ENCODE peak calls at places on chromosome 3, in five cellular contexts. I is T-helper 1 cell, A is suprapubic skin, F is fibroblast of the aortic adventitia, Q is D341Med. L is an unnamed sample.

GRCh38 chr3:72821170-72821781 is 27.0 kb downstream of the SHQ1 start:
- DNase-seq in I (no peak), A (no peak), F (no peak), Q (no peak), L (no peak)

GRCh38 chr3:52211268-52211891 is 13.4 kb downstream of the ALAS1 start:
- DNase-seq in I (no peak), A (no peak), F (no peak), Q (no peak), L (no peak)

GRCh38 chr3:89173546-89173945 is 66.1 kb downstream of the EPHA3 start:
- DNase-seq in I (no peak), A (no peak), F (no peak), Q (no peak), L (no peak)

GRCh38 chr3:143348486-143349327 is 229.1 kb downstream of the CHST2 start:
- DNase-seq in I (no peak), A (no peak), F (no peak), Q (peak), L (no peak)

GRCh38 chr3:51434746-51435323 is 43.8 kb downstream of the RBM15B start:
- DNase-seq in I (peak), A (no peak), F (peak), Q (peak), L (peak)

GRCh38 chr3:126676919-126677705 is 22.2 kb upstream of the TXNRD3 start:
- DNase-seq in I (no peak), A (no peak), F (peak), Q (no peak), L (no peak)

GRCh38 chr3:185455860-185456259 is 43.0 kb downstream of the TMEM41A start:
- DNase-seq in I (no peak), A (no peak), F (no peak), Q (no peak), L (no peak)

GRCh38 chr3:2156244-2156847 is 57.7 kb downstream of the CNTN4 start:
- DNase-seq in I (no peak), A (no peak), F (no peak), Q (peak), L (peak)

GRCh38 chr3:152121292-152121654 is 147.5 kb upstream of the MBNL1 start:
- DNase-seq in I (no peak), A (no peak), F (peak), Q (no peak), L (no peak)

GRCh38 chr3:162398554-162398953 is 901.9 kb downstream of the OTOL1 start:
- DNase-seq in I (no peak), A (no peak), F (no peak), Q (no peak), L (no peak)

GRCh38 chr3:10442151-10442795 is 63.1 kb downstream of the ATP2B2 start:
- DNase-seq in I (no peak), A (no peak), F (no peak), Q (no peak), L (no peak)

GRCh38 chr3:157098823-157099185 is 61.1 kb downstream of the CCNL1 start:
- DNase-seq in I (no peak), A (no peak), F (peak), Q (no peak), L (no peak)

GRCh38 chr3:58463181-58463941 is 28.5 kb upstream of the KCTD6 start:
- DNase-seq in I (peak), A (peak), F (peak), Q (peak), L (peak)

GRCh38 chr3:10483686-10484345 is 21.6 kb downstream of the ATP2B2 start:
- DNase-seq in I (no peak), A (no peak), F (no peak), Q (no peak), L (no peak)

GRCh38 chr3:157823050-157823449 is 283.2 kb downstream of the SHOX2 start:
- DNase-seq in I (no peak), A (no peak), F (no peak), Q (no peak), L (no peak)

GRCh38 chr3:175338775-175339535 is 479.8 kb downstream of the NAALADL2 start:
- DNase-seq in I (no peak), A (no peak), F (peak), Q (no peak), L (peak)

GRCh38 chr3:108153451-108153981 is 62.7 kb upstream of the CD47 start:
- DNase-seq in I (peak), A (no peak), F (peak), Q (peak), L (peak)

L was measured in GM23338.